ENCODE peak calls at places on chromosomes 7 and 10, in four cellular contexts. One of them, this sample, is unnamed. For H3K4me1, the result is how much of the 10 kb centered on the place peaks cover.

GRCh38 chr10:69963178-69963834 is 89.3 kb upstream of the MACROH2A2 start:
- DNase-seq in esophagus muscularis mucosa: peak
- DNase-seq in NT2/D1: no peak
- DNase-seq in heart left ventricle: no peak
- DNase-seq in this sample: no peak

GRCh38 chr7:111728635-111728995 is 166.3 kb upstream of the IMMP2L start:
- DNase-seq in NT2/D1: no peak
- DNase-seq in esophagus muscularis mucosa: no peak
- DNase-seq in heart left ventricle: no peak
- DNase-seq in this sample: no peak

GRCh38 chr7:50502947-50503346 is 52.8 kb upstream of the FIGNL1 start:
- DNase-seq in NT2/D1: no peak
- DNase-seq in esophagus muscularis mucosa: no peak
- DNase-seq in heart left ventricle: no peak
- DNase-seq in this sample: no peak

GRCh38 chr10:33126742-33127141 is 168.7 kb upstream of the ITGB1 start:
- DNase-seq in NT2/D1: no peak
- DNase-seq in heart left ventricle: no peak
- DNase-seq in esophagus muscularis mucosa: no peak
- DNase-seq in this sample: no peak

GRCh38 chr10:101495324-101495925 is 92.6 kb downstream of the POLL start:
- DNase-seq in NT2/D1: peak
- DNase-seq in esophagus muscularis mucosa: no peak
- DNase-seq in heart left ventricle: no peak
- DNase-seq in this sample: no peak

GRCh38 chr10:84427903-84428650 is 99.7 kb downstream of the CCSER2 start:
- DNase-seq in heart left ventricle: no peak
- DNase-seq in esophagus muscularis mucosa: no peak
- DNase-seq in NT2/D1: no peak
- DNase-seq in this sample: no peak

GRCh38 chr7:157801971-157802675 is 465.3 kb downstream of the DNAJB6 start:
- DNase-seq in heart left ventricle: no peak
- DNase-seq in NT2/D1: no peak
- DNase-seq in esophagus muscularis mucosa: no peak
- DNase-seq in this sample: no peak

GRCh38 chr7:111835066-111835465 is 272.8 kb upstream of the IMMP2L start:
- DNase-seq in NT2/D1: no peak
- DNase-seq in esophagus muscularis mucosa: no peak
- DNase-seq in heart left ventricle: no peak
- DNase-seq in this sample: no peak

GRCh38 chr10:52778511-52779392 is 6.2 kb upstream of the MBL2 start:
- DNase-seq in NT2/D1: peak
- DNase-seq in heart left ventricle: no peak
- DNase-seq in esophagus muscularis mucosa: peak
- DNase-seq in this sample: no peak

GRCh38 chr7:96069361-96069760 is 252.5 kb downstream of the SLC25A13 start:
- DNase-seq in heart left ventricle: no peak
- DNase-seq in NT2/D1: no peak
- DNase-seq in esophagus muscularis mucosa: no peak
- DNase-seq in this sample: no peak

GRCh38 chr10:23331567-23332290 is 12.9 kb downstream of the C10orf67 start:
- DNase-seq in esophagus muscularis mucosa: no peak
- DNase-seq in heart left ventricle: no peak
- DNase-seq in NT2/D1: no peak
- DNase-seq in this sample: no peak

GRCh38 chr7:4683884-4684565 is 1.9 kb downstream of the FOXK1 start:
- DNase-seq in NT2/D1: no peak
- DNase-seq in esophagus muscularis mucosa: no peak
- DNase-seq in heart left ventricle: peak
- DNase-seq in this sample: no peak

GRCh38 chr7:107700570-107700969 is 39.9 kb downstream of the SLC26A4 start:
- DNase-seq in NT2/D1: no peak
- DNase-seq in esophagus muscularis mucosa: peak
- DNase-seq in heart left ventricle: no peak
- DNase-seq in this sample: no peak

GRCh38 chr10:17984056-17984455 is 32.3 kb downstream of the SLC39A12 start:
- DNase-seq in heart left ventricle: no peak
- DNase-seq in NT2/D1: no peak
- DNase-seq in esophagus muscularis mucosa: no peak
- DNase-seq in this sample: no peak

GRCh38 chr7:774161-775109 is 47.4 kb upstream of the PRKAR1B start:
- DNase-seq in NT2/D1: peak
- DNase-seq in heart left ventricle: no peak
- DNase-seq in esophagus muscularis mucosa: no peak
- DNase-seq in this sample: no peak

GRCh38 chr7:139731802-139732470 is 45.9 kb downstream of the HIPK2 start:
- DNase-seq in heart left ventricle: peak
- DNase-seq in NT2/D1: no peak
- DNase-seq in esophagus muscularis mucosa: peak
- DNase-seq in this sample: no peak

GRCh38 chr7:379456-380225 is 89.7 kb downstream of the FOXL3 start:
- DNase-seq in esophagus muscularis mucosa: no peak
- DNase-seq in NT2/D1: no peak
- DNase-seq in heart left ventricle: peak
- DNase-seq in this sample: no peak

GRCh38 chr10:30999084-30999712 is 32.5 kb downstream of the ZNF438 start:
- DNase-seq in heart left ventricle: no peak
- DNase-seq in NT2/D1: no peak
- DNase-seq in esophagus muscularis mucosa: no peak
- DNase-seq in this sample: no peak

GRCh38 chr7:74606101-74606908 is 51.2 kb upstream of the GTF2I start:
- DNase-seq in heart left ventricle: peak
- DNase-seq in NT2/D1: no peak
- DNase-seq in esophagus muscularis mucosa: no peak
- DNase-seq in this sample: no peak

DNA sequence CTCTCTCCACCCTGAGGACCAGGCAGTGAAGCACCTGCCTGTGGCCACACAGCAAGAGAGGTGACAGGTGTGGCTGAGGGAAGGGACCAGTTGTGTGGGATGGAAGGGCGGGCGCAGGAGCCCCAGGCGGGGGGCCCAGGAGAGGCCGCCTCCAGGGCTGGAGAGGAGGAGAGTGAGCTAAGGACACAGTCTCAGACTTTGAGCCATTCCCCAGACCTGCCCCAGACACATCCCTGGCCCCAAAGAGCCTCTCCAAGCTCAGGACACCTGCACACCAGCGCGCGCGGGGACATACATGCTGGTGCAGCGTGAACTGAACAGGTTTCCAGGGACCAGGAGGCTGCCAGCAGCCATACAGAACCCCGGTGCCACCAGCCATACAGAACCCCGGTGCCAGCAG is 237.3 kb downstream of the MAD1L1 start:
- DNase-seq in heart left ventricle: no peak
- DNase-seq in NT2/D1: no peak
- DNase-seq in esophagus muscularis mucosa: no peak
- DNase-seq in this sample: no peak
- H3K4me1 ChIP-seq in heart left ventricle: under half
- H3K4me1 ChIP-seq in NT2/D1: under half
- H3K4me1 ChIP-seq in esophagus muscularis mucosa: under half
- H3K4me1 ChIP-seq in this sample: under half

GRCh38 chr10:43681721-43682120 is 33.0 kb upstream of the ZNF32 start:
- DNase-seq in esophagus muscularis mucosa: no peak
- DNase-seq in heart left ventricle: no peak
- DNase-seq in NT2/D1: no peak
- DNase-seq in this sample: no peak

GRCh38 chr10:43682956-43683355 is 34.3 kb upstream of the ZNF32 start:
- DNase-seq in heart left ventricle: no peak
- DNase-seq in esophagus muscularis mucosa: no peak
- DNase-seq in NT2/D1: no peak
- DNase-seq in this sample: no peak

GRCh38 chr10:43684198-43684559 is 35.5 kb upstream of the ZNF32 start:
- DNase-seq in NT2/D1: no peak
- DNase-seq in heart left ventricle: no peak
- DNase-seq in esophagus muscularis mucosa: no peak
- DNase-seq in this sample: no peak

GRCh38 chr10:43685744-43686143 is 37.1 kb upstream of the ZNF32 start:
- DNase-seq in heart left ventricle: no peak
- DNase-seq in NT2/D1: no peak
- DNase-seq in esophagus muscularis mucosa: no peak
- DNase-seq in this sample: no peak

GRCh38 chr10:43683451-43684197 is 34.9 kb upstream of the ZNF32 start:
- DNase-seq in esophagus muscularis mucosa: no peak
- DNase-seq in NT2/D1: peak
- DNase-seq in heart left ventricle: no peak
- DNase-seq in this sample: no peak
- H3K4me1 ChIP-seq in esophagus muscularis mucosa: under half
- H3K4me1 ChIP-seq in NT2/D1: under half
- H3K4me1 ChIP-seq in heart left ventricle: under half
- H3K4me1 ChIP-seq in this sample: under half

DNA sequence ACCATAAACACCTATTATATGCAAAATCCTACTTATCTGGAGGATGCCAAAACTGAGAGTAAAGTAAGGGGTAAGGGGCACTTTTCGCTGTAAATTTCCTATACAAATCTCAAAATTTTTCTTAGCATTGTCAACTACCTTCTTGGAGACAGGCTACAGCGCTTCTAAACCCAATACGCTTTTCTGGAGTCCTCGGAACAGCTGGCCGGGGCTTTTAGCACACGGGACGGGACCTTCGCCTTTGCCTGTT is 10.4 kb downstream of the TWIST1 start:
- DNase-seq in esophagus muscularis mucosa: no peak
- DNase-seq in NT2/D1: no peak
- DNase-seq in heart left ventricle: no peak
- DNase-seq in this sample: no peak
- H3K4me1 ChIP-seq in esophagus muscularis mucosa: under half
- H3K4me1 ChIP-seq in NT2/D1: under half
- H3K4me1 ChIP-seq in heart left ventricle: under half
- H3K4me1 ChIP-seq in this sample: under half

GRCh38 chr7:47502240-47502877 is 79.6 kb downstream of the TNS3 start:
- DNase-seq in esophagus muscularis mucosa: no peak
- DNase-seq in heart left ventricle: no peak
- DNase-seq in NT2/D1: no peak
- DNase-seq in this sample: no peak

GRCh38 chr7:47503283-47503682 is 78.6 kb downstream of the TNS3 start:
- DNase-seq in heart left ventricle: no peak
- DNase-seq in NT2/D1: no peak
- DNase-seq in esophagus muscularis mucosa: no peak
- DNase-seq in this sample: no peak

GRCh38 chr7:47498229-47499056 is 83.5 kb downstream of the TNS3 start:
- DNase-seq in esophagus muscularis mucosa: no peak
- DNase-seq in NT2/D1: no peak
- DNase-seq in heart left ventricle: no peak
- DNase-seq in this sample: no peak

GRCh38 chr7:47500103-47500563 is 81.8 kb downstream of the TNS3 start:
- DNase-seq in esophagus muscularis mucosa: no peak
- DNase-seq in heart left ventricle: no peak
- DNase-seq in NT2/D1: no peak
- DNase-seq in this sample: no peak

GRCh38 chr7:47501406-47501805 is 80.5 kb downstream of the TNS3 start:
- DNase-seq in esophagus muscularis mucosa: no peak
- DNase-seq in heart left ventricle: peak
- DNase-seq in NT2/D1: no peak
- DNase-seq in this sample: no peak
- H3K4me1 ChIP-seq in esophagus muscularis mucosa: half or more
- H3K4me1 ChIP-seq in heart left ventricle: under half
- H3K4me1 ChIP-seq in NT2/D1: under half
- H3K4me1 ChIP-seq in this sample: half or more